ENCODE peak calls at places on chromosomes 5 and 9, in four cellular contexts. P, B, J and M are unnamed samples.
A peak's percentile ranks its signal among the peaks of the same experiment; 100 is the strongest.

GRCh38 chr5:1723957-1724821 is 75.4 kb downstream of the MRPL36 start:
- DNase-seq in P (no peak), B (no peak), J (no peak), M (no peak)

GRCh38 chr5:54774281-54775171 is 210.9 kb downstream of the ESM1 start:
- DNase-seq in P (peak; percentile 3), B (peak; percentile 87), J (no peak), M (no peak)

GRCh38 chr5:77852514-77853352 is 76.6 kb upstream of the TBCA start:
- DNase-seq in P (peak; percentile 87), B (peak; percentile 85), J (no peak), M (no peak)

GRCh38 chr9:26770821-26771220 is 121.8 kb downstream of the CAAP1 start:
- DNase-seq in P (no peak), B (no peak), J (no peak), M (no peak)

GRCh38 chr5:139105621-139106071 is 92.5 kb downstream of the SIL1 start:
- DNase-seq in P (peak; percentile 34), B (peak; percentile 48), J (no peak), M (no peak)

GRCh38 chr5:159773062-159773924 is 143.0 kb upstream of the ADRA1B start:
- DNase-seq in P (peak; percentile 71), B (peak; percentile 97), J (peak; percentile 86), M (peak; percentile 90)

GRCh38 chr9:129489838-129490582 is 130.9 kb downstream of the C9orf50 start:
- DNase-seq in P (no peak), B (peak; percentile 55), J (no peak), M (no peak)

GRCh38 chr5:52838306-52839015 is 50.7 kb downstream of the ITGA1 start:
- DNase-seq in P (no peak), B (peak; percentile 31), J (no peak), M (no peak)

GRCh38 chr9:133403766-133404439 is 13.9 kb downstream of the REXO4 start:
- DNase-seq in P (peak; percentile 82), B (peak; percentile 33), J (peak; percentile 51), M (no peak)

GRCh38 chr5:1824903-1825841 is 24.0 kb downstream of the NDUFS6 start:
- DNase-seq in P (no peak), B (no peak), J (no peak), M (no peak)

GRCh38 chr5:107218457-107219193 is 452.1 kb downstream of the EFNA5 start:
- DNase-seq in P (no peak), B (peak; percentile 5), J (peak; percentile 17), M (no peak)

GRCh38 chr9:114108016-114108833 is 9.1 kb upstream of the KIF12 start:
- DNase-seq in P (peak; percentile 94), B (peak; percentile 84), J (peak; percentile 77), M (peak; percentile 45)

GRCh38 chr9:123318961-123319421 is 37.0 kb upstream of the CRB2 start:
- DNase-seq in P (no peak), B (no peak), J (no peak), M (no peak)

GRCh38 chr5:34563951-34564705 is 92.0 kb upstream of the RAI14 start:
- DNase-seq in P (no peak), B (peak; percentile 53), J (peak; percentile 16), M (no peak)

GRCh38 chr9:86500667-86501435 is 146.6 kb upstream of the TUT7 start:
- DNase-seq in P (no peak), B (peak; percentile 91), J (no peak), M (no peak)

GRCh38 chr5:68396722-68397121 is 181.2 kb downstream of the PIK3R1 start:
- DNase-seq in P (no peak), B (no peak), J (no peak), M (no peak)

GRCh38 chr5:160293901-160294561 is 18.3 kb downstream of the CCNJL start:
- DNase-seq in P (peak; percentile 83), B (no peak), J (no peak), M (no peak)

GRCh38 chr5:124199902-124200301 is 546.5 kb downstream of the ZNF608 start:
- DNase-seq in P (no peak), B (no peak), J (peak; percentile 16), M (no peak)

GRCh38 chr9:13377286-13377925 is 97.9 kb upstream of the MPDZ start:
- DNase-seq in P (no peak), B (peak; percentile 24), J (peak; percentile 67), M (no peak)

GRCh38 chr5:164962302-164962961 is 1457.0 kb downstream of the MAT2B start:
- DNase-seq in P (no peak), B (no peak), J (no peak), M (no peak)

GRCh38 chr5:61332891-61333350 is 863 bp downstream of the ZSWIM6 start:
- DNase-seq in P (peak; percentile 30), B (peak; percentile 91), J (peak; percentile 45), M (no peak)
- H4K20me1 ChIP-seq in P (peaks cover 41% of the 10 kb centered on the region), B (peaks cover 17% of the 10 kb centered on the region), J (peaks cover 41% of the 10 kb centered on the region), M (no peaks in the 10 kb centered on the region)

DNA sequence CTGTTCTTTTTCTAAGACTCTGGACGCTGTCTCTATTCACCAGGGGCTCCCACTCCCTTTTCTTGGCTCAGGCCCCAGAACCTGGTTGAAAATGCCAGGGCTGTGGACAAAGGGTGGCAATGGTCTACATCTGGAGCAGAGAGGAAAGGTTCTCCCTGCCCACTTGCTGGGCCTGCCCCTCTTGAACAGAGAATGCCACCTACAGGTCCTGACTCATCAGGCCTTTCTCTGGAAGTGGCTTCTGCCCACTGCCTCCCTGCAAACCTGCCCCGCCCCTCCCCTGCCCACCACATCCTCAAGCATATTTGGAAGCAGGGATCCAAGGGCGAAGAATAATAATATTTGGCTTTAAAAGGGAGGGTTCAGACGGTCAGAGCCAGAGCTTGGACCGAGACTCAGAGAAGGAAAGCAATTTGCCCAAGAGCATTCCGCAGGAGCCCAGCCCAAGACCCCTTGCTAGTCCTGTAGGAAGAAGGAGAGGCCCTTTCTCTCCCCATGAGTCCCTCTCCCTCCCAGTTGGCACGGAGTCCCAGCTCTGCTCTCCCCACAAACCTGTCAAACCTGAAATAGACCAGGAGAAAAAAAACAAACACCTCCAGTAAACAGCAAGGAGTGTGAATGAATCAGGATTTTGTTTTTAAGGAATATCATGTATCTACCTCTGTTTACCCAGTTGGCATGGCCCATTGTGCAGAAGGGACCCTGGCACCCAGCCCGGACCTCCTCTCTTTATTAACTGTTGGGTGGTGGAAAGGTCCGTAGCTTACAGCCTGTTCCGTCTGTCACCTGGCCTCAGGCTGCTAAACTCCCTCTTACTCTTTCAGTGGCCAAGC is 37.8 kb upstream of the STXBP1 start:
- DNase-seq in P (no peak), B (peak; percentile 82), J (peak; percentile 93), M (no peak)
- H3F3A ChIP-seq in P (peaks cover 4% of the 10 kb centered on the region), B (peaks cover 61% of the 10 kb centered on the region), J (no peaks in the 10 kb centered on the region), M (peaks cover 6% of the 10 kb centered on the region)

DNA sequence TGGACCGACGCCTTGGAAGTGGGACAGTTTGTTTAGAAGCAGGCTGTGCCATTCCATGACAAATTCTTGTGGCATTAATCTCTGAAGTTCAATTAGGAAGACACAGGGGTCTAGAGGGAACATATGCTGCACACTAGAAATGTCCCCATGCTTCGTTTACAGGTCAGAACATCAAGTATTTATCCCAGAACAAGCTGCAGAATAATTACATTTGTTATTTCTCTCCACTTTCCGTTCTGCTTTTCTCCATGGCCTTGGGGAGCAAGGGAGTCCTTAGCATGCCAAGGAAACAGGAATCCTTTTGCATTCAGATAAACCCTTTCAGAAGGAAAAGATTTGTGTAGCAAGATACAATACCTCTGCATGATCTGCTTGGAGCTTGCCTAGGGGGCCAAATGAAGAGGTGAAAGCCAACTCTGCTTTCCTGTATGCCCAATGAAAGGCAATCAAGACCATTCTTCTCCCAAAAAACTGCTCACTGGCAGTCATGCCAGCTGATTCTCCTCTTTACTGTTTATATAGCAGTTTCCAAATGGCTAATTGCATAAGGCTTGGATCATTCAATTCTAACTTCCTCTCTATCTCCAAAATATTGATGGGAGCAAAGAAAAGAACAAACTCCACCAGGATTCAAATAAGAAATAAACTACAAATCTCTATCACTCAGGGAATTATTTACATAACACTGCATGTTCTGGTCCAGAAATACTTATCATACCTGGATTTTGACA is 2.6 kb upstream of the PRKACG start:
- DNase-seq in P (no peak), B (no peak), J (no peak), M (no peak)
- H3K4me2 ChIP-seq in P (no peak overlapping the region), B (no peak overlapping the region), J (no peak overlapping the region), M (no peak overlapping the region)

GRCh38 chr5:14243768-14244167 is 100.6 kb downstream of the TRIO start:
- DNase-seq in P (no peak), B (peak; percentile 30), J (no peak), M (no peak)

GRCh38 chr5:14240366-14240765 is 97.2 kb downstream of the TRIO start:
- DNase-seq in P (no peak), B (peak; percentile 62), J (no peak), M (no peak)

GRCh38 chr5:14242871-14243383 is 99.8 kb downstream of the TRIO start:
- DNase-seq in P (no peak), B (no peak), J (no peak), M (no peak)

GRCh38 chr5:14244721-14245518 is 101.8 kb downstream of the TRIO start:
- DNase-seq in P (no peak), B (no peak), J (no peak), M (no peak)

GRCh38 chr5:14242447-14242846 is 99.3 kb downstream of the TRIO start:
- DNase-seq in P (no peak), B (no peak), J (no peak), M (no peak)
- H4K20me1 ChIP-seq in P (peaks cover 16% of the 10 kb centered on the region), B (peaks cover 43% of the 10 kb centered on the region), J (peaks cover 66% of the 10 kb centered on the region), M (no peaks in the 10 kb centered on the region)

GRCh38 chr5:14397717-14398116 is 183.9 kb upstream of the OTULINL start:
- DNase-seq in P (no peak), B (peak; percentile 79), J (peak; percentile 50), M (no peak)
- H3F3A ChIP-seq in P (no peaks in the 10 kb centered on the region), B (peaks cover 95% of the 10 kb centered on the region), J (no peaks in the 10 kb centered on the region), M (no peaks in the 10 kb centered on the region)

DNA sequence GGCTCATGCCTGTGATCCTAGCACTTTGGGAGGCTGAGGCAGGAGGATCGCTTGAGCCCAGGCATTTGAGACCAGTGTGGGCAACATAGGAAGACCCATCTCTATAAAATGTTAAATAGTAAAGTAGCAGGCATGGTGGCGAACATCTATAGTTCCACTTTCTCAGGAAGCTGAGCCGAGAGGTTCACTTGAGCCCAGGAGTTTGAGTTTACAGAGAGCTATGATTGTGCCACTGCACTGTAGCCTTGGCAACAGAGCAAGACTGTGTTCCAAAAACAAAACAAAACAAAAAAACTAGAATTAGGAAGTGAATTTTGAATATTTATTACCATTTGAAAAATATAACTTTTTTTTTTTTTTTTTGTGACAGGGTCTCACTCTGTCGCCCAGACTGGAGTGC is 26.8 kb upstream of the PAX5 start:
- DNase-seq in P (no peak), B (no peak), J (no peak), M (no peak)
- H3K4me2 ChIP-seq in P (no peak overlapping the region), B (no peak overlapping the region), J (no peak overlapping the region), M (no peak overlapping the region)

GRCh38 chr9:94178927-94179326 is 80.2 kb upstream of the ZNF169 start:
- DNase-seq in P (no peak), B (no peak), J (no peak), M (no peak)
- H4K20me1 ChIP-seq in P (peaks cover 57% of the 10 kb centered on the region), B (peaks cover 32% of the 10 kb centered on the region), J (peaks cover 39% of the 10 kb centered on the region), M (peaks cover 26% of the 10 kb centered on the region)

GRCh38 chr5:141529873-141530272 is 41.0 kb downstream of the PCDHGC5 start:
- DNase-seq in P (no peak), B (no peak), J (no peak), M (no peak)
- H3F3A ChIP-seq in P (peaks cover 9% of the 10 kb centered on the region), B (peaks cover 58% of the 10 kb centered on the region), J (peaks cover 4% of the 10 kb centered on the region), M (peaks cover 11% of the 10 kb centered on the region)

GRCh38 chr5:110297152-110297670 is 429.3 kb downstream of the TMEM232 start:
- DNase-seq in P (no peak), B (no peak), J (no peak), M (no peak)
- H3K4me2 ChIP-seq in P (no peak overlapping the region), B (no peak overlapping the region), J (no peak overlapping the region), M (no peak overlapping the region)